ENCODE peak calls at places on chromosomes 2 and 18, in ten cellular contexts. One of them, this sample, is unnamed.

GRCh38 chr2:88081924-88082609 is 14.4 kb downstream of the SMYD1 start:
- DNase-seq in pancreas: no peak
- DNase-seq in aorta: no peak
- DNase-seq in NCI-H82: no peak
- DNase-seq in hypothalamus: no peak
- DNase-seq in activated effector memory CD4-positive, alpha-beta T cell treated with anti-CD3 and anti-CD28 coated beads, Interleukin-2, amount 50 U/mL, for 16 hours: no peak
- DNase-seq in HL-60: no peak
- DNase-seq in foreskin keratinocyte: no peak
- DNase-seq in NCI-H146: no peak
- DNase-seq in progenitor cell of endocrine pancreas: no peak
- DNase-seq in this sample: no peak

GRCh38 chr2:101502095-101502494 is 27.2 kb upstream of the RFX8 start:
- DNase-seq in pancreas: no peak
- DNase-seq in aorta: no peak
- DNase-seq in NCI-H82: no peak
- DNase-seq in hypothalamus: no peak
- DNase-seq in activated effector memory CD4-positive, alpha-beta T cell treated with anti-CD3 and anti-CD28 coated beads, Interleukin-2, amount 50 U/mL, for 16 hours: no peak
- DNase-seq in HL-60: no peak
- DNase-seq in foreskin keratinocyte: no peak
- DNase-seq in NCI-H146: no peak
- DNase-seq in progenitor cell of endocrine pancreas: no peak
- DNase-seq in this sample: no peak

GRCh38 chr2:240460781-240461431 is 25.4 kb downstream of the GPC1 start:
- DNase-seq in pancreas: peak; percentile 3
- DNase-seq in aorta: peak; percentile 69
- DNase-seq in NCI-H82: peak; percentile 27
- DNase-seq in hypothalamus: no peak
- DNase-seq in activated effector memory CD4-positive, alpha-beta T cell treated with anti-CD3 and anti-CD28 coated beads, Interleukin-2, amount 50 U/mL, for 16 hours: no peak
- DNase-seq in HL-60: no peak
- DNase-seq in foreskin keratinocyte: no peak
- DNase-seq in NCI-H146: no peak
- DNase-seq in progenitor cell of endocrine pancreas: no peak
- DNase-seq in this sample: no peak

GRCh38 chr2:84901593-84902120 is 3.8 kb upstream of the TMSB10 start:
- DNase-seq in pancreas: no peak
- DNase-seq in aorta: no peak
- DNase-seq in NCI-H82: no peak
- DNase-seq in hypothalamus: no peak
- DNase-seq in activated effector memory CD4-positive, alpha-beta T cell treated with anti-CD3 and anti-CD28 coated beads, Interleukin-2, amount 50 U/mL, for 16 hours: no peak
- DNase-seq in HL-60: no peak
- DNase-seq in foreskin keratinocyte: no peak
- DNase-seq in NCI-H146: no peak
- DNase-seq in progenitor cell of endocrine pancreas: no peak
- DNase-seq in this sample: no peak

GRCh38 chr2:173053043-173053699 is 22.5 kb upstream of the MAP3K20 start:
- DNase-seq in pancreas: no peak
- DNase-seq in aorta: no peak
- DNase-seq in NCI-H82: no peak
- DNase-seq in hypothalamus: no peak
- DNase-seq in activated effector memory CD4-positive, alpha-beta T cell treated with anti-CD3 and anti-CD28 coated beads, Interleukin-2, amount 50 U/mL, for 16 hours: no peak
- DNase-seq in HL-60: no peak
- DNase-seq in foreskin keratinocyte: no peak
- DNase-seq in NCI-H146: no peak
- DNase-seq in progenitor cell of endocrine pancreas: no peak
- DNase-seq in this sample: no peak

GRCh38 chr2:216215991-216216390 is 106.8 kb downstream of the XRCC5 start:
- DNase-seq in pancreas: no peak
- DNase-seq in aorta: no peak
- DNase-seq in NCI-H82: peak; percentile 71
- DNase-seq in hypothalamus: no peak
- DNase-seq in activated effector memory CD4-positive, alpha-beta T cell treated with anti-CD3 and anti-CD28 coated beads, Interleukin-2, amount 50 U/mL, for 16 hours: no peak
- DNase-seq in HL-60: no peak
- DNase-seq in foreskin keratinocyte: peak; percentile 22
- DNase-seq in NCI-H146: peak; percentile 19
- DNase-seq in progenitor cell of endocrine pancreas: no peak
- DNase-seq in this sample: no peak

GRCh38 chr2:54671875-54672586 is 51.4 kb upstream of the EML6 start:
- DNase-seq in pancreas: no peak
- DNase-seq in aorta: no peak
- DNase-seq in NCI-H82: no peak
- DNase-seq in hypothalamus: no peak
- DNase-seq in activated effector memory CD4-positive, alpha-beta T cell treated with anti-CD3 and anti-CD28 coated beads, Interleukin-2, amount 50 U/mL, for 16 hours: no peak
- DNase-seq in HL-60: peak; percentile 30
- DNase-seq in foreskin keratinocyte: no peak
- DNase-seq in NCI-H146: no peak
- DNase-seq in progenitor cell of endocrine pancreas: no peak
- DNase-seq in this sample: no peak

GRCh38 chr2:143161982-143162837 is 33.0 kb downstream of the ARHGAP15 start:
- DNase-seq in pancreas: peak; percentile 16
- DNase-seq in aorta: no peak
- DNase-seq in NCI-H82: peak; percentile 82
- DNase-seq in hypothalamus: peak; percentile 10
- DNase-seq in activated effector memory CD4-positive, alpha-beta T cell treated with anti-CD3 and anti-CD28 coated beads, Interleukin-2, amount 50 U/mL, for 16 hours: peak; percentile 84
- DNase-seq in HL-60: no peak
- DNase-seq in foreskin keratinocyte: peak; percentile 40
- DNase-seq in NCI-H146: peak; percentile 38
- DNase-seq in progenitor cell of endocrine pancreas: peak; percentile 10
- DNase-seq in this sample: peak; percentile 37

GRCh38 chr2:188456114-188456909 is 164.6 kb downstream of the GULP1 start:
- DNase-seq in pancreas: no peak
- DNase-seq in aorta: no peak
- DNase-seq in NCI-H82: peak; percentile 15
- DNase-seq in hypothalamus: no peak
- DNase-seq in activated effector memory CD4-positive, alpha-beta T cell treated with anti-CD3 and anti-CD28 coated beads, Interleukin-2, amount 50 U/mL, for 16 hours: no peak
- DNase-seq in HL-60: no peak
- DNase-seq in foreskin keratinocyte: no peak
- DNase-seq in NCI-H146: no peak
- DNase-seq in progenitor cell of endocrine pancreas: no peak
- DNase-seq in this sample: no peak

GRCh38 chr2:17813015-17813741 is 3.1 kb upstream of the MSGN1 start:
- DNase-seq in pancreas: no peak
- DNase-seq in aorta: no peak
- DNase-seq in NCI-H82: no peak
- DNase-seq in hypothalamus: no peak
- DNase-seq in activated effector memory CD4-positive, alpha-beta T cell treated with anti-CD3 and anti-CD28 coated beads, Interleukin-2, amount 50 U/mL, for 16 hours: no peak
- DNase-seq in HL-60: no peak
- DNase-seq in foreskin keratinocyte: peak; percentile 97
- DNase-seq in NCI-H146: no peak
- DNase-seq in progenitor cell of endocrine pancreas: no peak
- DNase-seq in this sample: no peak

GRCh38 chr18:58176915-58177717 is 133.1 kb downstream of the NEDD4L start:
- DNase-seq in pancreas: no peak
- DNase-seq in aorta: no peak
- DNase-seq in NCI-H82: no peak
- DNase-seq in hypothalamus: no peak
- DNase-seq in activated effector memory CD4-positive, alpha-beta T cell treated with anti-CD3 and anti-CD28 coated beads, Interleukin-2, amount 50 U/mL, for 16 hours: no peak
- DNase-seq in HL-60: no peak
- DNase-seq in foreskin keratinocyte: peak; percentile 85
- DNase-seq in NCI-H146: no peak
- DNase-seq in progenitor cell of endocrine pancreas: no peak
- DNase-seq in this sample: no peak

GRCh38 chr18:13480856-13481255 is 245.5 kb downstream of the FAM210A start:
- DNase-seq in pancreas: no peak
- DNase-seq in aorta: no peak
- DNase-seq in NCI-H82: no peak
- DNase-seq in hypothalamus: no peak
- DNase-seq in activated effector memory CD4-positive, alpha-beta T cell treated with anti-CD3 and anti-CD28 coated beads, Interleukin-2, amount 50 U/mL, for 16 hours: no peak
- DNase-seq in HL-60: no peak
- DNase-seq in foreskin keratinocyte: no peak
- DNase-seq in NCI-H146: no peak
- DNase-seq in progenitor cell of endocrine pancreas: no peak
- DNase-seq in this sample: no peak

GRCh38 chr2:164784376-164784775 is 57.2 kb downstream of the COBLL1 start:
- DNase-seq in pancreas: no peak
- DNase-seq in aorta: no peak
- DNase-seq in NCI-H82: peak; percentile 88
- DNase-seq in hypothalamus: no peak
- DNase-seq in activated effector memory CD4-positive, alpha-beta T cell treated with anti-CD3 and anti-CD28 coated beads, Interleukin-2, amount 50 U/mL, for 16 hours: no peak
- DNase-seq in HL-60: no peak
- DNase-seq in foreskin keratinocyte: no peak
- DNase-seq in NCI-H146: no peak
- DNase-seq in progenitor cell of endocrine pancreas: no peak
- DNase-seq in this sample: no peak

GRCh38 chr2:160228141-160228963 is 28.3 kb upstream of the ITGB6 start:
- DNase-seq in pancreas: no peak
- DNase-seq in aorta: no peak
- DNase-seq in NCI-H82: no peak
- DNase-seq in hypothalamus: no peak
- DNase-seq in activated effector memory CD4-positive, alpha-beta T cell treated with anti-CD3 and anti-CD28 coated beads, Interleukin-2, amount 50 U/mL, for 16 hours: no peak
- DNase-seq in HL-60: no peak
- DNase-seq in foreskin keratinocyte: peak; percentile 91
- DNase-seq in NCI-H146: no peak
- DNase-seq in progenitor cell of endocrine pancreas: no peak
- DNase-seq in this sample: no peak

GRCh38 chr18:8994603-8995002 is 107.9 kb upstream of the NDUFV2 start:
- DNase-seq in pancreas: no peak
- DNase-seq in aorta: no peak
- DNase-seq in NCI-H82: no peak
- DNase-seq in hypothalamus: no peak
- DNase-seq in activated effector memory CD4-positive, alpha-beta T cell treated with anti-CD3 and anti-CD28 coated beads, Interleukin-2, amount 50 U/mL, for 16 hours: no peak
- DNase-seq in HL-60: no peak
- DNase-seq in foreskin keratinocyte: peak; percentile 15
- DNase-seq in NCI-H146: no peak
- DNase-seq in progenitor cell of endocrine pancreas: no peak
- DNase-seq in this sample: no peak

GRCh38 chr2:20138696-20139095 is 86.2 kb downstream of the SDC1 start:
- DNase-seq in pancreas: no peak
- DNase-seq in aorta: no peak
- DNase-seq in NCI-H82: no peak
- DNase-seq in hypothalamus: no peak
- DNase-seq in activated effector memory CD4-positive, alpha-beta T cell treated with anti-CD3 and anti-CD28 coated beads, Interleukin-2, amount 50 U/mL, for 16 hours: no peak
- DNase-seq in HL-60: no peak
- DNase-seq in foreskin keratinocyte: no peak
- DNase-seq in NCI-H146: no peak
- DNase-seq in progenitor cell of endocrine pancreas: no peak
- DNase-seq in this sample: no peak

GRCh38 chr2:221125691-221126090 is 446.4 kb downstream of the EPHA4 start:
- DNase-seq in pancreas: no peak
- DNase-seq in aorta: no peak
- DNase-seq in NCI-H82: no peak
- DNase-seq in hypothalamus: no peak
- DNase-seq in activated effector memory CD4-positive, alpha-beta T cell treated with anti-CD3 and anti-CD28 coated beads, Interleukin-2, amount 50 U/mL, for 16 hours: no peak
- DNase-seq in HL-60: no peak
- DNase-seq in foreskin keratinocyte: peak; percentile 84
- DNase-seq in NCI-H146: no peak
- DNase-seq in progenitor cell of endocrine pancreas: no peak
- DNase-seq in this sample: no peak

GRCh38 chr2:105950521-105951389 is 206.0 kb downstream of the NCK2 start:
- DNase-seq in pancreas: no peak
- DNase-seq in aorta: no peak
- DNase-seq in NCI-H82: peak; percentile 97
- DNase-seq in hypothalamus: no peak
- DNase-seq in activated effector memory CD4-positive, alpha-beta T cell treated with anti-CD3 and anti-CD28 coated beads, Interleukin-2, amount 50 U/mL, for 16 hours: no peak
- DNase-seq in HL-60: no peak
- DNase-seq in foreskin keratinocyte: no peak
- DNase-seq in NCI-H146: peak; percentile 69
- DNase-seq in progenitor cell of endocrine pancreas: no peak
- DNase-seq in this sample: no peak

GRCh38 chr2:190139371-190139770 is 76.8 kb upstream of the MSTN start:
- DNase-seq in pancreas: no peak
- DNase-seq in aorta: no peak
- DNase-seq in NCI-H82: no peak
- DNase-seq in hypothalamus: no peak
- DNase-seq in activated effector memory CD4-positive, alpha-beta T cell treated with anti-CD3 and anti-CD28 coated beads, Interleukin-2, amount 50 U/mL, for 16 hours: no peak
- DNase-seq in HL-60: no peak
- DNase-seq in foreskin keratinocyte: no peak
- DNase-seq in NCI-H146: no peak
- DNase-seq in progenitor cell of endocrine pancreas: no peak
- DNase-seq in this sample: no peak

GRCh38 chr18:63177822-63178525 is 141.6 kb downstream of the BCL2 start:
- DNase-seq in pancreas: no peak
- DNase-seq in aorta: no peak
- DNase-seq in NCI-H82: no peak
- DNase-seq in hypothalamus: no peak
- DNase-seq in activated effector memory CD4-positive, alpha-beta T cell treated with anti-CD3 and anti-CD28 coated beads, Interleukin-2, amount 50 U/mL, for 16 hours: no peak
- DNase-seq in HL-60: no peak
- DNase-seq in foreskin keratinocyte: no peak
- DNase-seq in NCI-H146: no peak
- DNase-seq in progenitor cell of endocrine pancreas: no peak
- DNase-seq in this sample: no peak

GRCh38 chr2:126913881-126914495 is 15.3 kb downstream of the TEX51 start:
- DNase-seq in pancreas: no peak
- DNase-seq in aorta: no peak
- DNase-seq in NCI-H82: no peak
- DNase-seq in hypothalamus: no peak
- DNase-seq in activated effector memory CD4-positive, alpha-beta T cell treated with anti-CD3 and anti-CD28 coated beads, Interleukin-2, amount 50 U/mL, for 16 hours: no peak
- DNase-seq in HL-60: no peak
- DNase-seq in foreskin keratinocyte: no peak
- DNase-seq in NCI-H146: no peak
- DNase-seq in progenitor cell of endocrine pancreas: no peak
- DNase-seq in this sample: no peak

This sample was measured in NCI-H774.